ENCODE peak calls at places on chromosomes 6 and 20, in ten cellular contexts. One of them, this sample, is unnamed.

GRCh38 chr6:11650297-11650696 is 112.7 kb downstream of the TMEM170B start:
- DNase-seq in NCI-H446 treated with DMSO at 0.1 percent for 48 hours: no peak
- DNase-seq in NCI-H1694 treated with DMSO at 0.1 percent for 48 hours: no peak
- DNase-seq in LHCN-M2: peak; percentile 80
- DNase-seq in Right ventricle myocardium superior: peak; percentile 52
- DNase-seq in GM04504: no peak
- DNase-seq in stromal cell of bone marrow: no peak
- DNase-seq in tibial nerve: no peak
- DNase-seq in iPS-NIHi11: peak; percentile 77
- DNase-seq in GOT3: no peak
- DNase-seq in this sample: no peak

GRCh38 chr6:158031445-158032353 is 50.0 kb downstream of the SYNJ2 start:
- DNase-seq in NCI-H446 treated with DMSO at 0.1 percent for 48 hours: peak; percentile 24
- DNase-seq in NCI-H1694 treated with DMSO at 0.1 percent for 48 hours: peak; percentile 11
- DNase-seq in LHCN-M2: peak; percentile 95
- DNase-seq in Right ventricle myocardium superior: peak; percentile 80
- DNase-seq in GM04504: peak; percentile 79
- DNase-seq in stromal cell of bone marrow: peak; percentile 98
- DNase-seq in tibial nerve: no peak
- DNase-seq in iPS-NIHi11: no peak
- DNase-seq in GOT3: peak; percentile 83
- DNase-seq in this sample: no peak

GRCh38 chr6:27951040-27951439 is 6.0 kb upstream of the OR2B6 start:
- DNase-seq in NCI-H446 treated with DMSO at 0.1 percent for 48 hours: no peak
- DNase-seq in NCI-H1694 treated with DMSO at 0.1 percent for 48 hours: no peak
- DNase-seq in LHCN-M2: no peak
- DNase-seq in Right ventricle myocardium superior: no peak
- DNase-seq in GM04504: no peak
- DNase-seq in stromal cell of bone marrow: no peak
- DNase-seq in tibial nerve: no peak
- DNase-seq in iPS-NIHi11: no peak
- DNase-seq in GOT3: no peak
- DNase-seq in this sample: no peak

GRCh38 chr20:8132632-8133587 is 844 bp downstream of the PLCB1 start:
- DNase-seq in NCI-H446 treated with DMSO at 0.1 percent for 48 hours: no peak
- DNase-seq in NCI-H1694 treated with DMSO at 0.1 percent for 48 hours: peak; percentile 17
- DNase-seq in LHCN-M2: no peak
- DNase-seq in Right ventricle myocardium superior: peak; percentile 60
- DNase-seq in GM04504: no peak
- DNase-seq in stromal cell of bone marrow: no peak
- DNase-seq in tibial nerve: peak; percentile 14
- DNase-seq in iPS-NIHi11: no peak
- DNase-seq in GOT3: no peak
- DNase-seq in this sample: no peak

GRCh38 chr6:104326173-104327001 is 533.3 kb downstream of the HACE1 start:
- DNase-seq in NCI-H446 treated with DMSO at 0.1 percent for 48 hours: no peak
- DNase-seq in NCI-H1694 treated with DMSO at 0.1 percent for 48 hours: peak; percentile 24
- DNase-seq in LHCN-M2: peak; percentile 13
- DNase-seq in Right ventricle myocardium superior: no peak
- DNase-seq in GM04504: no peak
- DNase-seq in stromal cell of bone marrow: peak; percentile 86
- DNase-seq in tibial nerve: no peak
- DNase-seq in iPS-NIHi11: no peak
- DNase-seq in GOT3: peak; percentile 53
- DNase-seq in this sample: no peak

GRCh38 chr6:68711386-68712000 is 76.4 kb downstream of the ADGRB3 start:
- DNase-seq in NCI-H446 treated with DMSO at 0.1 percent for 48 hours: peak; percentile 36
- DNase-seq in NCI-H1694 treated with DMSO at 0.1 percent for 48 hours: no peak
- DNase-seq in LHCN-M2: no peak
- DNase-seq in Right ventricle myocardium superior: no peak
- DNase-seq in GM04504: no peak
- DNase-seq in stromal cell of bone marrow: no peak
- DNase-seq in tibial nerve: no peak
- DNase-seq in iPS-NIHi11: no peak
- DNase-seq in GOT3: no peak
- DNase-seq in this sample: no peak

GRCh38 chr6:127483399-127484055 is 24.3 kb upstream of the KIAA0408 start:
- DNase-seq in NCI-H446 treated with DMSO at 0.1 percent for 48 hours: no peak
- DNase-seq in NCI-H1694 treated with DMSO at 0.1 percent for 48 hours: no peak
- DNase-seq in LHCN-M2: peak; percentile 5
- DNase-seq in Right ventricle myocardium superior: no peak
- DNase-seq in GM04504: no peak
- DNase-seq in stromal cell of bone marrow: no peak
- DNase-seq in tibial nerve: no peak
- DNase-seq in iPS-NIHi11: peak; percentile 80
- DNase-seq in GOT3: no peak
- DNase-seq in this sample: no peak

GRCh38 chr6:21588812-21589811 is 4.4 kb upstream of the SOX4 start:
- DNase-seq in NCI-H446 treated with DMSO at 0.1 percent for 48 hours: peak; percentile 77
- DNase-seq in NCI-H1694 treated with DMSO at 0.1 percent for 48 hours: peak; percentile 79
- DNase-seq in LHCN-M2: peak; percentile 70
- DNase-seq in Right ventricle myocardium superior: peak; percentile 93
- DNase-seq in GM04504: peak; percentile 63
- DNase-seq in stromal cell of bone marrow: peak; percentile 70
- DNase-seq in tibial nerve: peak; percentile 77
- DNase-seq in iPS-NIHi11: peak; percentile 73
- DNase-seq in GOT3: peak; percentile 42
- DNase-seq in this sample: peak; percentile 68

This sample was measured in DMS 273 treated with DMSO at 0.1 percent for 48 hours.